ENCODE peak calls at places on chromosome 11, in ten cellular contexts. R, S, G, K, O, D, N, Z, A and E are unnamed samples.

GRCh38 chr11:60774726-60775125 is 10.4 kb upstream of the MS4A10 start:
- DNase-seq in K (no peak), R (no peak), A (peak), N (no peak), O (no peak), S (no peak), D (peak), G (no peak), Z (no peak), E (no peak)

GRCh38 chr11:63608353-63609345 is 5.6 kb downstream of the PLAAT3 start:
- DNase-seq in D (no peak), A (no peak), R (no peak), N (peak), G (no peak), S (no peak), K (peak), O (no peak), Z (no peak), E (no peak)

GRCh38 chr11:62687508-62688396 is 1.6 kb downstream of the LRRN4CL start:
- DNase-seq in G (no peak), N (no peak), Z (no peak), A (peak), S (no peak), D (peak), R (no peak), K (no peak), O (no peak), E (no peak)

GRCh38 chr11:102254047-102254446 is 63.2 kb upstream of the BIRC3 start:
- DNase-seq in S (no peak), N (no peak), D (no peak), G (no peak), A (no peak), K (no peak), Z (no peak), R (no peak), O (no peak), E (no peak)

GRCh38 chr11:62588966-62589637 is 2.2 kb downstream of the TUT1 start:
- DNase-seq in N (no peak), D (peak), A (peak), K (no peak), G (no peak), S (no peak), O (no peak), R (no peak), Z (peak), E (no peak)

GRCh38 chr11:110600322-110600721 is 111.9 kb downstream of the ARHGAP20 start:
- DNase-seq in N (no peak), K (no peak), G (no peak), S (no peak), D (no peak), A (no peak), Z (no peak), R (no peak), O (no peak), E (no peak)

GRCh38 chr11:77195071-77195705 is 67.1 kb downstream of the MYO7A start:
- DNase-seq in D (peak), G (no peak), O (no peak), K (no peak), N (no peak), S (no peak), A (peak), Z (no peak), R (no peak), E (no peak)

GRCh38 chr11:7677801-7678201 is 4.5 kb upstream of the CYB5R2 start:
- DNase-seq in R (no peak), O (no peak), K (no peak), G (no peak), S (no peak), Z (no peak), N (peak), D (no peak), A (no peak), E (peak)

GRCh38 chr11:75383246-75383645 is 16.1 kb upstream of the RPS3 start:
- DNase-seq in N (no peak), K (no peak), S (no peak), D (no peak), Z (no peak), O (no peak), R (no peak), A (no peak), G (no peak), E (no peak)

GRCh38 chr11:76334826-76335389 is 46.0 kb downstream of the THAP12 start:
- DNase-seq in N (no peak), S (no peak), A (no peak), Z (no peak), R (no peak), D (no peak), O (no peak), G (no peak), K (no peak), E (no peak)

GRCh38 chr11:13287026-13287425 is 9.4 kb downstream of the BMAL1 start:
- DNase-seq in K (no peak), R (no peak), N (no peak), S (no peak), A (no peak), O (no peak), G (no peak), Z (no peak), D (no peak), E (no peak)

GRCh38 chr11:1393038-1393710 is 3.4 kb downstream of the BRSK2 start:
- DNase-seq in O (no peak), R (no peak), Z (no peak), K (no peak), D (no peak), G (no peak), S (no peak), A (peak), N (no peak), E (no peak)